ENCODE peak calls at places on chromosome 6, in six cellular contexts. H, R, N, C, V and L are unnamed samples.
A peak's percentile ranks its signal among the peaks of the same experiment; 100 is the strongest.

GRCh38 chr6:98657764-98658163 is 176.6 kb upstream of the POU3F2 start:
- DNase-seq in C (no peak), H (peak; percentile 28), N (peak; percentile 81), R (no peak), V (no peak), L (peak; percentile 3)

GRCh38 chr6:3331498-3331897 is 72.8 kb downstream of the PSMG4 start:
- DNase-seq in C (no peak), R (no peak), N (no peak), V (no peak), H (no peak), L (no peak)

GRCh38 chr6:45619211-45619760 is 241.6 kb upstream of the SUPT3H start:
- DNase-seq in N (no peak), R (peak; percentile 68), C (no peak), H (no peak), V (no peak), L (no peak)

GRCh38 chr6:16181429-16182359 is 52.8 kb downstream of the MYLIP start:
- DNase-seq in H (no peak), N (no peak), R (no peak), C (no peak), V (no peak), L (no peak)

GRCh38 chr6:66865771-66866170 is 1158.7 kb upstream of the EYS start:
- DNase-seq in C (no peak), N (no peak), V (no peak), H (no peak), R (no peak), L (no peak)

GRCh38 chr6:24743944-24744335 is 25.0 kb upstream of the C6orf62 start:
- DNase-seq in R (no peak), C (no peak), V (no peak), H (no peak), N (no peak), L (no peak)

GRCh38 chr6:37320649-37321048 is 33.1 kb upstream of the RNF8 start:
- DNase-seq in R (no peak), C (no peak), H (no peak), N (no peak), V (no peak), L (no peak)

GRCh38 chr6:25726122-25726911 is 28.2 kb upstream of the SLC17A4 start:
- DNase-seq in R (no peak), V (no peak), H (no peak), N (no peak), C (no peak), L (no peak)

GRCh38 chr6:3732345-3733141 is 19.0 kb downstream of the PXDC1 start:
- DNase-seq in N (peak; percentile 91), H (peak; percentile 80), V (peak; percentile 73), R (peak; percentile 87), C (peak; percentile 77), L (peak; percentile 78)

GRCh38 chr6:140051521-140052455 is 677.3 kb upstream of the CITED2 start:
- DNase-seq in N (no peak), R (no peak), C (no peak), H (peak; percentile 12), V (no peak), L (no peak)

GRCh38 chr6:153858529-153858928 is 180.5 kb upstream of the OPRM1 start:
- DNase-seq in H (no peak), R (no peak), C (no peak), N (no peak), V (no peak), L (no peak)

GRCh38 chr6:95216560-95216959 is 360.8 kb upstream of the MANEA start:
- DNase-seq in V (no peak), H (no peak), N (no peak), R (no peak), C (no peak), L (no peak)

GRCh38 chr6:25010166-25010565 is 74.4 kb upstream of the RIPOR2 start:
- DNase-seq in N (no peak), R (no peak), V (no peak), H (no peak), C (no peak), L (no peak)

GRCh38 chr6:160275511-160276003 is 16.9 kb upstream of the SLC22A2 start:
- DNase-seq in R (peak; percentile 93), H (no peak), V (no peak), C (no peak), N (peak; percentile 48), L (no peak)

GRCh38 chr6:114785235-114786127 is 442.7 kb upstream of the HS3ST5 start:
- DNase-seq in C (no peak), N (no peak), H (no peak), V (no peak), R (no peak), L (no peak)

GRCh38 chr6:159880412-159880811 is 10.4 kb upstream of the MAS1 start:
- DNase-seq in C (peak; percentile 46), H (no peak), V (no peak), N (no peak), R (no peak), L (no peak)

GRCh38 chr6:79672631-79673065 is 41.5 kb downstream of the SH3BGRL2 start:
- DNase-seq in C (no peak), V (no peak), N (no peak), R (no peak), H (no peak), L (peak; percentile 82)

GRCh38 chr6:116556814-116557403 is 3.4 kb downstream of the CALHM4 start:
- DNase-seq in V (no peak), C (no peak), R (no peak), H (no peak), N (no peak), L (no peak)

GRCh38 chr6:105900120-105900937 is 185.8 kb upstream of the PRDM1 start:
- DNase-seq in C (no peak), R (no peak), H (no peak), V (no peak), N (no peak), L (no peak)

GRCh38 chr6:122833229-122833556 is 44.1 kb downstream of the SMPDL3A start:
- DNase-seq in C (no peak), R (no peak), V (no peak), H (no peak), N (peak; percentile 57), L (no peak)

GRCh38 chr6:37761872-37762271 is 57.7 kb upstream of the ZFAND3 start:
- DNase-seq in V (no peak), R (no peak), H (no peak), C (no peak), N (no peak), L (peak; percentile 97)

GRCh38 chr6:160365117-160365516 is 16.9 kb downstream of the SLC22A3 start:
- DNase-seq in R (no peak), N (no peak), H (no peak), V (no peak), C (no peak), L (peak; percentile 38)

GRCh38 chr6:17493286-17493685 is 99.9 kb downstream of the CAP2 start:
- DNase-seq in C (no peak), V (no peak), H (peak; percentile 25), N (no peak), R (no peak), L (no peak)

GRCh38 chr6:31738048-31738979 is 1.5 kb upstream of the MSH5 start:
- DNase-seq in V (peak; percentile 52), R (no peak), C (peak; percentile 68), H (peak; percentile 51), N (peak; percentile 62), L (peak; percentile 95)
- H3K4me3 ChIP-seq in V (no peak overlapping the region), R (no peak overlapping the region), C (no peak overlapping the region), H (no peak overlapping the region), N (peak overlapping the region; percentile 51), L (no peak overlapping the region)

GRCh38 chr6:33116881-33117711 is 41.3 kb downstream of the HLA-DPB1 start:
- DNase-seq in V (no peak), C (no peak), N (peak; percentile 79), R (no peak), H (no peak), L (no peak)
- H3K4me1 ChIP-seq in V (no peaks in the 10 kb centered on the region), C (no peaks in the 10 kb centered on the region), N (no peaks in the 10 kb centered on the region), R (no peaks in the 10 kb centered on the region), H (no peaks in the 10 kb centered on the region), L (no peaks in the 10 kb centered on the region)

GRCh38 chr6:168260385-168260987 is 59.1 kb downstream of the DACT2 start:
- DNase-seq in H (no peak), R (no peak), C (no peak), N (no peak), V (no peak), L (no peak)

GRCh38 chr6:168256940-168257339 is 62.6 kb downstream of the DACT2 start:
- DNase-seq in V (no peak), H (no peak), C (no peak), R (no peak), N (no peak), L (no peak)

GRCh38 chr6:168252267-168252666 is 67.3 kb downstream of the DACT2 start:
- DNase-seq in N (no peak), R (no peak), C (no peak), V (no peak), H (no peak), L (no peak)

GRCh38 chr6:168258795-168259194 is 60.8 kb downstream of the DACT2 start:
- DNase-seq in H (no peak), N (no peak), V (no peak), R (no peak), C (no peak), L (no peak)

DNA sequence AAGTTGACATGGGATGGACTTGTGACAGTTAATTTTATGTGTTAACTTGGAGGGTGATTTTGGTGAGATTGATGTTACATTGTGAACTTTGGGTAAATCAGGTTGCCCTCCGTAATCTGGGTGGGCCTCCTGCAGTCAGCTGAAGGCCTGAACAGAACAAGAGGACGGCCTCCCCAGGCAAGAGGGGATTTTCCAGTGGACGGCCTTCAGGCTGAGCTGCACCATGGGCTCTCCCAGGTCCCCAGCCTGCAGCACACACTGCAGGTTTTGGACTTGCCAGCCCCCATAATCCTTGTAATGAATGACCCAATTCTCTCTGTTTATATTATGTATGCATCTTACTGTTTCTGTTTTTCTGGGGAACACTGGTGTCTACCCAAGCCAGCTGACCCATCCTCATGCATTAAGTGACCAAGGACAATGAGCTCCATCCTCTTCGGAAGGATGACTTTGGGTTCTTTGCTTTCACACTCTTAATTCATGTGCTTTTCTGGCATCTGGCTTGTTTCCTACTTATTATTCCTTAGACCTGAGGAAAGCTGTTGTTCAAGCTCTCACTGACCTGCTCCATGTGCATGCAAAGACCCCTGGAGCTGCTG is 64.2 kb downstream of the DACT2 start:
- DNase-seq in N (no peak), V (no peak), H (no peak), R (no peak), C (no peak), L (no peak)
- H3K9me3 ChIP-seq in N (peaks cover 15% of the 10 kb centered on the region), V (no peaks in the 10 kb centered on the region), H (no peaks in the 10 kb centered on the region), R (peaks cover 8% of the 10 kb centered on the region), C (no peaks in the 10 kb centered on the region), L (no peaks in the 10 kb centered on the region)

DNA sequence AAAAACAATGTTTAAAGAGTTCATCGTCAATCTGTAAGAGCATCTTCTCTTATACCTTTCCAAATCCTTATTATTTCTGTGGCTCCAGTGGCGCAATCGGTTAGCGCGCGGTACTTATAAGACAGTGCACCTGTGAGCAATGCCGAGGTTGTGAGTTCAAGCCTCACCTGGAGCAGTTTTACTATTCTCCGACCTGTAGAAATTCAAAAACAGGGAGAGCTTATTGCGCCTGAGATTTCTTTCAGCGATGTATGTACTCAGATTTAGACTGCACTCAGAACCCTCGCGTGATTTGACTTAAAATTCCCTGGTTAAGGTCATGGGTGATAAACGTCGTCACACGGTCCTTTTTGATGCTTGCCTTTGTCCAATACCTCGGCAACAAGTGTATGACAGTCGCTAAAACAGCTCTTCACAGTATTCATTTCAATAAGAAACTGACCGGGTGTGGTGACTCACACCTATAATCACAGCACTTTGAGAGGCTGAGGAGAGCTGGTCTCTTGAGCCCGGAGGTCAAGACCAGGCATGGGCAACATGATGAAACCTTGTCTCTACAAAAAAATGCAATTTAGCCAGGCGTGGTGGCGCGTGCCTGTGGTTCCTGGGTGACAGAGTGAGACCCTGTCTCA is 11.9 kb downstream of the GPX5 start:
- DNase-seq in N (peak; percentile 90), H (no peak), V (no peak), R (no peak), C (no peak), L (no peak)
- H3K4me3 ChIP-seq in N (peak overlapping the region; percentile 82), H (no peak overlapping the region), V (no peak overlapping the region), R (no peak overlapping the region), C (no peak overlapping the region), L (no peak overlapping the region)